ENCODE peak calls at places on chromosomes 7 and 10, in ten cellular contexts. L, V, E, A, F, G, Q, T, X and N are unnamed samples.

GRCh38 chr7:150417239-150417638 is 33.2 kb upstream of the GIMAP8 start:
- DNase-seq in L (no peak), V (no peak), E (no peak), A (no peak), F (no peak), G (no peak), Q (no peak), T (no peak), X (no peak), N (no peak)

GRCh38 chr7:109407756-109408155 is 838.1 kb downstream of the DNAJB9 start:
- DNase-seq in L (no peak), V (no peak), E (no peak), A (no peak), F (no peak), G (no peak), Q (no peak), T (no peak), X (no peak), N (no peak)

GRCh38 chr10:110641256-110641655 is 2.9 kb upstream of the RBM20 start:
- DNase-seq in L (no peak), V (peak; percentile 73), E (no peak), A (peak; percentile 71), F (no peak), G (no peak), Q (peak; percentile 59), T (no peak), X (peak; percentile 70), N (no peak)

GRCh38 chr7:79876769-79877362 is 257.8 kb upstream of the GNAI1 start:
- DNase-seq in L (no peak), V (no peak), E (no peak), A (peak; percentile 91), F (no peak), G (no peak), Q (no peak), T (no peak), X (no peak), N (no peak)

GRCh38 chr7:4769753-4770152 is 5.7 kb upstream of the AP5Z1 start:
- DNase-seq in L (peak; percentile 44), V (no peak), E (no peak), A (peak; percentile 33), F (no peak), G (no peak), Q (no peak), T (no peak), X (no peak), N (no peak)

GRCh38 chr7:114942443-114943175 is 20.7 kb downstream of the MDFIC start:
- DNase-seq in L (no peak), V (no peak), E (no peak), A (no peak), F (no peak), G (no peak), Q (no peak), T (no peak), X (no peak), N (no peak)

GRCh38 chr7:25314729-25315267 is 86.5 kb upstream of the NPVF start:
- DNase-seq in L (no peak), V (no peak), E (no peak), A (no peak), F (no peak), G (no peak), Q (no peak), T (no peak), X (no peak), N (no peak)

GRCh38 chr10:77179015-77179695 is 458.5 kb downstream of the KCNMA1 start:
- DNase-seq in L (peak; percentile 34), V (peak; percentile 32), E (peak; percentile 75), A (peak; percentile 93), F (peak; percentile 79), G (peak; percentile 91), Q (peak; percentile 75), T (no peak), X (no peak), N (no peak)

GRCh38 chr10:35876248-35876647 is 234.2 kb upstream of the FZD8 start:
- DNase-seq in L (no peak), V (no peak), E (no peak), A (peak; percentile 69), F (no peak), G (no peak), Q (no peak), T (no peak), X (no peak), N (no peak)

GRCh38 chr10:125555743-125556142 is 127.2 kb downstream of the TEX36 start:
- DNase-seq in L (no peak), V (no peak), E (no peak), A (no peak), F (no peak), G (no peak), Q (no peak), T (no peak), X (no peak), N (no peak)

GRCh38 chr10:73940634-73941221 is 29.8 kb downstream of the PLAU start:
- DNase-seq in L (peak; percentile 83), V (peak; percentile 89), E (peak; percentile 85), A (peak; percentile 54), F (peak; percentile 97), G (peak; percentile 83), Q (peak; percentile 95), T (peak; percentile 93), X (no peak), N (peak; percentile 89)

GRCh38 chr10:51109821-51110533 is 35.7 kb downstream of the PRKG1 start:
- DNase-seq in L (no peak), V (no peak), E (no peak), A (peak; percentile 81), F (no peak), G (no peak), Q (no peak), T (no peak), X (no peak), N (no peak)

GRCh38 chr7:76201732-76202665 is at the start of gene SRRM3:
- DNase-seq in L (peak; percentile 67), V (peak; percentile 63), E (peak; percentile 52), A (peak; percentile 73), F (peak; percentile 93), G (peak; percentile 38), Q (peak; percentile 85), T (peak; percentile 90), X (peak; percentile 57), N (peak; percentile 81)

GRCh38 chr10:10564081-10564480 is 453.6 kb upstream of the CELF2 start:
- DNase-seq in L (no peak), V (peak; percentile 8), E (no peak), A (no peak), F (no peak), G (no peak), Q (no peak), T (no peak), X (no peak), N (no peak)

GRCh38 chr7:55065079-55065478 is 46.3 kb downstream of the EGFR start:
- DNase-seq in L (peak; percentile 44), V (no peak), E (peak; percentile 58), A (peak; percentile 97), F (no peak), G (peak; percentile 85), Q (peak; percentile 80), T (no peak), X (no peak), N (no peak)
- H3K27ac ChIP-seq in L (no peak overlapping the region), V (no peak overlapping the region), E (peak overlapping the region; percentile 37), A (peak overlapping the region; percentile 90), F (no peak overlapping the region), G (peak overlapping the region; percentile 81), Q (peak overlapping the region; percentile 81), T (peak overlapping the region; percentile 72), X (no peak overlapping the region), N (no peak overlapping the region)

GRCh38 chr10:100004805-100005510 is 4.8 kb downstream of the DNMBP start:
- DNase-seq in L (no peak), V (no peak), E (no peak), A (no peak), F (no peak), G (no peak), Q (no peak), T (no peak), X (no peak), N (no peak)
- H3K4me1 ChIP-seq in L (peaks cover 28% of the 10 kb centered on the region), V (peaks cover 3% of the 10 kb centered on the region), E (peaks cover 20% of the 10 kb centered on the region), A (peaks cover 25% of the 10 kb centered on the region), F (no peaks in the 10 kb centered on the region), G (peaks cover 18% of the 10 kb centered on the region), Q (peaks cover 59% of the 10 kb centered on the region), T (peaks cover 44% of the 10 kb centered on the region), X (peaks cover 2% of the 10 kb centered on the region), N (peaks cover 5% of the 10 kb centered on the region)

GRCh38 chr7:117015258-117016184 is 62.2 kb downstream of the ST7 start:
- DNase-seq in L (no peak), V (no peak), E (no peak), A (no peak), F (no peak), G (no peak), Q (no peak), T (no peak), X (no peak), N (no peak)
- H3K27ac ChIP-seq in L (peak overlapping the region; percentile 45), V (no peak overlapping the region), E (peak overlapping the region; percentile 63), A (no peak overlapping the region), F (no peak overlapping the region), G (no peak overlapping the region), Q (peak overlapping the region; percentile 72), T (no peak overlapping the region), X (no peak overlapping the region), N (no peak overlapping the region)

DNA sequence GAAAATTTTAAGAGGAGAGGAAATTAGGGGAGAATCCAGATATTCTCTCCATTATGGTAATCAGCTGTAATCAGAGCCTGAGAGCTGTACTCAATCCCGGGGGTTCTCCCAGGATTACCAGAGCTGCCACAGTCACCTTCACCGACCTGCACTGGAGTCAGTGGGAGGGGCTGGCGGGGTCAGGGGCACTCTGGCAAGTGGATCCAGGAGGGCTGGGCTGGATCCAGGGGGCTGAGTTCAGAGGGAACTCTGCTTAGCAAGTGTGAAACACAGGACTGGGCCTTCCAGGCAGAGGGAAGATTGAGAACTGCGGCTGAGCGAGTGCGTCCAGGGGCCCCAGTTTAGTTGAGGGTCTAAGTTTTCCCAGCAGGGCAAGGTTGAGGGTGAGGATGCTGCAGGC is 89.2 kb downstream of the BMS1 start:
- DNase-seq in L (peak; percentile 18), V (no peak), E (no peak), A (no peak), F (no peak), G (no peak), Q (no peak), T (no peak), X (no peak), N (no peak)
- H3K4me1 ChIP-seq in L (no peaks in the 10 kb centered on the region), V (peaks cover 3% of the 10 kb centered on the region), E (peaks cover under 1% of the 10 kb centered on the region), A (no peaks in the 10 kb centered on the region), F (no peaks in the 10 kb centered on the region), G (no peaks in the 10 kb centered on the region), Q (no peaks in the 10 kb centered on the region), T (peaks cover 3% of the 10 kb centered on the region), X (peaks cover 2% of the 10 kb centered on the region), N (no peaks in the 10 kb centered on the region)